ENCODE peak calls at places on chromosomes 13 and 19, in five cellular contexts. Y is body of pancreas; C is mucosa of descending colon; J is activated naive CD8-positive, alpha-beta T cell treated with anti-CD3 and anti-CD28 coated beads, Interleukin-2, amount 10 ng/mL, durations not matched to agents 7 days and 5 days; M is NCI-H510A treated with DMSO at 0.1 percent for 48 hours. Q is an unnamed sample.
A peak's percentile ranks its signal among the peaks of the same experiment; 100 is the strongest.

GRCh38 chr19:40270362-40271089 is 14.6 kb downstream of the AKT2 start:
- DNase-seq in J (no peak), Y (no peak), C (no peak), M (no peak), Q (no peak)

GRCh38 chr13:86174632-86175031 is 375.4 kb upstream of the SLITRK6 start:
- DNase-seq in J (no peak), M (no peak), C (no peak), Y (no peak), Q (no peak)

GRCh38 chr19:44747739-44748425 is 626 bp upstream of the BCL3 start:
- DNase-seq in M (peak; percentile 49), C (peak; percentile 86), Y (peak; percentile 78), J (no peak), Q (peak; percentile 57)

GRCh38 chr19:4077800-4078683 is 11.3 kb upstream of the ZBTB7A start:
- DNase-seq in M (no peak), Y (peak; percentile 57), C (peak; percentile 89), J (peak; percentile 70), Q (no peak)

GRCh38 chr13:99433543-99434075 is 67.7 kb upstream of the TM9SF2 start:
- DNase-seq in Y (no peak), J (no peak), M (no peak), C (no peak), Q (no peak)

GRCh38 chr13:67036694-67037093 is 193.4 kb downstream of the PCDH9 start:
- DNase-seq in Y (no peak), J (no peak), C (no peak), M (no peak), Q (no peak)

GRCh38 chr19:41013359-41013758 is 22.3 kb downstream of the CYP2B6 start:
- DNase-seq in J (no peak), Y (no peak), C (no peak), M (no peak), Q (no peak)

GRCh38 chr13:45142440-45143345 is 22.4 kb downstream of the GTF2F2 start:
- DNase-seq in C (no peak), Y (no peak), M (no peak), J (no peak), Q (peak; percentile 16)

GRCh38 chr19:44643605-44644390 is at the start of gene PVR:
- DNase-seq in J (peak; percentile 65), Y (peak; percentile 78), M (peak; percentile 51), C (peak; percentile 87), Q (peak; percentile 88)

GRCh38 chr19:1736280-1736679 is 17.0 kb upstream of the ONECUT3 start:
- DNase-seq in Y (no peak), M (no peak), J (no peak), C (no peak), Q (no peak)

GRCh38 chr19:18007939-18008673 is at the start of gene ARRDC2:
- DNase-seq in J (peak; percentile 87), C (peak; percentile 91), Y (peak; percentile 94), M (no peak), Q (peak; percentile 98)

GRCh38 chr13:26253262-26253786 is 605 bp upstream of the CDK8 start:
- DNase-seq in M (no peak), J (no peak), Y (no peak), C (no peak), Q (no peak)

GRCh38 chr19:48813123-48813911 is 2.5 kb upstream of the BCAT2 start:
- DNase-seq in C (no peak), J (no peak), M (no peak), Y (no peak), Q (peak; percentile 59)

GRCh38 chr13:114339779-114340534 is 25.7 kb downstream of the CHAMP1 start:
- DNase-seq in C (peak; percentile 53), J (no peak), M (peak; percentile 39), Y (peak; percentile 74), Q (no peak)

GRCh38 chr13:99828114-99828513 is 143.5 kb downstream of the ZIC5 start:
- DNase-seq in C (no peak), Y (no peak), J (no peak), M (no peak), Q (no peak)

GRCh38 chr13:113820813-113821651 is 42.8 kb downstream of the GAS6 start:
- DNase-seq in M (peak; percentile 70), J (no peak), Y (peak; percentile 59), C (no peak), Q (no peak)

GRCh38 chr13:57632276-57633140 is 964 bp downstream of the PCDH17 start:
- DNase-seq in M (peak; percentile 55), C (no peak), J (peak; percentile 26), Y (peak; percentile 11), Q (no peak)

GRCh38 chr13:25659091-25659502 is 287.3 kb downstream of the ATP8A2 start:
- DNase-seq in Y (no peak), M (peak; percentile 57), C (no peak), J (no peak), Q (no peak)

GRCh38 chr13:26219726-26220125 is 2.4 kb downstream of the RNF6 start:
- DNase-seq in C (no peak), Y (no peak), M (no peak), J (no peak), Q (no peak)

Q was measured in HuH-7.